ENCODE peak calls at places on chromosomes 16 and 17, in nine cellular contexts. S is NCI-H774; C is stimulated activated CD4-positive, alpha-beta T cell treated with anti-CD3 and anti-CD28 coated beads, Interleukin-4, amount 100 ng/mL, for 4 hours; O is activated CD4-positive, alpha-beta T cell treated with anti-CD3 and anti-CD28 coated beads for 24 hours; A is activated T-helper 1 cell treated with anti-CD3 and anti-CD28 coated beads, Interleukin-2, amount 50 U/mL, for 16 hours; I is HFF-Myc; G is nucleus accumbens; W is adipocyte; H is HTR-8/SVneo. R is an unnamed sample.

GRCh38 chr17:31007695-31008373 is 37.0 kb downstream of the RNF135 start:
- DNase-seq in S (no peak), C (no peak), O (no peak), A (no peak), I (no peak), G (no peak), W (no peak), H (no peak), R (no peak)

GRCh38 chr17:43931062-43931571 is 11.2 kb downstream of the PPY start:
- DNase-seq in S (no peak), C (no peak), O (no peak), A (no peak), I (no peak), G (no peak), W (no peak), H (no peak), R (no peak)

GRCh38 chr16:85625053-85625452 is 11.9 kb downstream of the GSE1 start:
- DNase-seq in S (no peak), C (no peak), O (no peak), A (no peak), I (no peak), G (no peak), W (no peak), H (no peak), R (peak)

GRCh38 chr16:3458852-3459361 is 15.4 kb downstream of the NAA60 start:
- DNase-seq in S (no peak), C (no peak), O (no peak), A (no peak), I (no peak), G (no peak), W (peak), H (no peak), R (no peak)

GRCh38 chr16:11560701-11561439 is 25.8 kb downstream of the LITAF start:
- DNase-seq in S (no peak), C (no peak), O (peak), A (peak), I (peak), G (no peak), W (peak), H (no peak), R (no peak)

GRCh38 chr17:39164675-39165143 is 1.3 kb downstream of the ARL5C start:
- DNase-seq in S (peak), C (peak), O (peak), A (peak), I (peak), G (peak), W (peak), H (peak), R (peak)

GRCh38 chr16:15605869-15606520 is 37.0 kb downstream of the MARF1 start:
- DNase-seq in S (no peak), C (no peak), O (no peak), A (no peak), I (no peak), G (no peak), W (no peak), H (no peak), R (no peak)

GRCh38 chr16:50683689-50684374 is 2.7 kb upstream of the SNX20 start:
- DNase-seq in S (no peak), C (no peak), O (no peak), A (no peak), I (no peak), G (no peak), W (no peak), H (no peak), R (no peak)

GRCh38 chr17:51351890-51352289 is 91.5 kb downstream of the UTP18 start:
- DNase-seq in S (no peak), C (no peak), O (no peak), A (no peak), I (no peak), G (peak), W (peak), H (no peak), R (no peak)

GRCh38 chr16:76942089-76942488 is 248.9 kb upstream of the MON1B start:
- DNase-seq in S (no peak), C (no peak), O (no peak), A (no peak), I (no peak), G (no peak), W (no peak), H (no peak), R (no peak)

GRCh38 chr17:8120520-8121443 is 2.5 kb upstream of the ALOXE3 start:
- DNase-seq in S (peak), C (peak), O (peak), A (peak), I (no peak), G (peak), W (peak), H (peak), R (peak)

GRCh38 chr17:22142091-22142490 is 449.8 kb downstream of the KCNJ18 start:
- DNase-seq in S (no peak), C (no peak), O (no peak), A (no peak), I (no peak), G (no peak), W (no peak), H (no peak), R (no peak)

GRCh38 chr17:75683467-75684041 is 16.4 kb downstream of the SAP30BP start:
- DNase-seq in S (no peak), C (no peak), O (no peak), A (no peak), I (no peak), G (no peak), W (peak), H (no peak), R (no peak)

GRCh38 chr17:46115687-46116086 is 77.5 kb downstream of the KANSL1 start:
- DNase-seq in S (no peak), C (no peak), O (no peak), A (no peak), I (no peak), G (no peak), W (peak), H (no peak), R (no peak)

GRCh38 chr17:40176409-40177110 is 710 bp upstream of the RAPGEFL1 start:
- DNase-seq in S (peak), C (no peak), O (no peak), A (no peak), I (no peak), G (no peak), W (no peak), H (no peak), R (peak)

GRCh38 chr17:82977586-82977985 is 101.8 kb upstream of the METRNL start:
- DNase-seq in S (no peak), C (no peak), O (no peak), A (no peak), I (no peak), G (no peak), W (no peak), H (no peak), R (no peak)

GRCh38 chr16:13961099-13961811 is 41.3 kb downstream of the ERCC4 start:
- DNase-seq in S (no peak), C (no peak), O (no peak), A (no peak), I (peak), G (no peak), W (peak), H (no peak), R (no peak)

GRCh38 chr16:17635183-17635582 is 164.4 kb upstream of the XYLT1 start:
- DNase-seq in S (no peak), C (no peak), O (no peak), A (no peak), I (no peak), G (no peak), W (no peak), H (no peak), R (no peak)

GRCh38 chr17:49130891-49131290 is 1.7 kb upstream of the B4GALNT2 start:
- DNase-seq in S (no peak), C (no peak), O (no peak), A (no peak), I (no peak), G (no peak), W (no peak), H (no peak), R (no peak)

GRCh38 chr16:75024591-75024990 is 25.8 kb downstream of the ZNRF1 start:
- DNase-seq in S (no peak), C (no peak), O (no peak), A (no peak), I (no peak), G (no peak), W (no peak), H (no peak), R (no peak)

GRCh38 chr16:87350681-87351319 is 32.8 kb downstream of the FBXO31 start:
- DNase-seq in S (no peak), C (no peak), O (no peak), A (no peak), I (peak), G (no peak), W (peak), H (no peak), R (no peak)

GRCh38 chr16:56609463-56609921 is 1.1 kb downstream of the MT2A start:
- DNase-seq in S (no peak), C (peak), O (peak), A (peak), I (no peak), G (peak), W (peak), H (no peak), R (peak)

GRCh38 chr17:4594406-4595349 is 10.3 kb downstream of the SMTNL2 start:
- DNase-seq in S (no peak), C (peak), O (peak), A (no peak), I (no peak), G (no peak), W (no peak), H (no peak), R (peak)

GRCh38 chr17:80025796-80026195 is 9.9 kb downstream of the TBC1D16 start:
- DNase-seq in S (no peak), C (no peak), O (no peak), A (no peak), I (no peak), G (no peak), W (no peak), H (no peak), R (no peak)

GRCh38 chr17:13520899-13521572 is 80.7 kb downstream of the HS3ST3A1 start:
- DNase-seq in S (no peak), C (no peak), O (no peak), A (no peak), I (no peak), G (no peak), W (no peak), H (no peak), R (no peak)

GRCh38 chr16:4307215-4308037 is 8.4 kb upstream of the GLIS2 start:
- DNase-seq in S (peak), C (peak), O (peak), A (peak), I (peak), G (peak), W (peak), H (peak), R (peak)

GRCh38 chr17:4576729-4577322 is 7.5 kb upstream of the SMTNL2 start:
- DNase-seq in S (no peak), C (no peak), O (no peak), A (no peak), I (no peak), G (no peak), W (no peak), H (no peak), R (no peak)

GRCh38 chr16:12480916-12481315 is 322.8 kb downstream of the CPPED1 start:
- DNase-seq in S (no peak), C (no peak), O (no peak), A (no peak), I (no peak), G (no peak), W (no peak), H (no peak), R (no peak)

GRCh38 chr16:66614161-66614802 is 9.8 kb downstream of the CMTM3 start:
- DNase-seq in S (no peak), C (no peak), O (no peak), A (no peak), I (no peak), G (no peak), W (no peak), H (no peak), R (no peak)

GRCh38 chr16:30948087-30948955 is 547 bp upstream of the ORAI3 start:
- DNase-seq in S (peak), C (no peak), O (no peak), A (no peak), I (peak), G (peak), W (peak), H (peak), R (peak)

GRCh38 chr17:41801374-41802062 is 10.2 kb downstream of the P3H4 start:
- DNase-seq in S (peak), C (peak), O (peak), A (peak), I (no peak), G (peak), W (peak), H (peak), R (peak)

GRCh38 chr16:15757075-15757386 is 99.8 kb downstream of the MYH11 start:
- DNase-seq in S (no peak), C (no peak), O (no peak), A (no peak), I (no peak), G (no peak), W (no peak), H (no peak), R (no peak)

GRCh38 chr17:35051183-35051578 is 12.3 kb downstream of the RFFL start:
- DNase-seq in S (no peak), C (no peak), O (no peak), A (no peak), I (no peak), G (no peak), W (no peak), H (no peak), R (no peak)

R was measured in NCI-H146.